ENCODE peak calls at places on chromosomes 7 and 10, in seven cellular contexts. One of them, this sample, is unnamed.
A peak's percentile ranks its signal among the peaks of the same experiment; 100 is the strongest.

GRCh38 chr7:101678713-101679112 is 49.6 kb upstream of the MYL10 start:
- DNase-seq in mammary epithelial cell: peak; percentile 13
- DNase-seq in keratinocyte: no peak
- DNase-seq in endothelial cell of umbilical vein: no peak
- DNase-seq in GM12878: no peak
- DNase-seq in DND-41: no peak
- DNase-seq in HepG2: no peak
- DNase-seq in this sample: no peak

GRCh38 chr10:61943699-61944444 is 42.4 kb downstream of the ARID5B start:
- DNase-seq in HepG2: no peak
- DNase-seq in mammary epithelial cell: peak; percentile 59
- DNase-seq in GM12878: no peak
- DNase-seq in endothelial cell of umbilical vein: peak; percentile 80
- DNase-seq in keratinocyte: no peak
- DNase-seq in DND-41: no peak
- DNase-seq in this sample: no peak

GRCh38 chr10:123556049-123556448 is 110.1 kb upstream of the GPR26 start:
- DNase-seq in GM12878: no peak
- DNase-seq in HepG2: no peak
- DNase-seq in mammary epithelial cell: no peak
- DNase-seq in DND-41: no peak
- DNase-seq in endothelial cell of umbilical vein: no peak
- DNase-seq in keratinocyte: no peak
- DNase-seq in this sample: no peak

GRCh38 chr10:23693398-23693797 is 254.5 kb downstream of the OTUD1 start:
- DNase-seq in GM12878: no peak
- DNase-seq in keratinocyte: no peak
- DNase-seq in endothelial cell of umbilical vein: no peak
- DNase-seq in DND-41: no peak
- DNase-seq in HepG2: no peak
- DNase-seq in mammary epithelial cell: peak; percentile 9
- DNase-seq in this sample: no peak

GRCh38 chr10:88186335-88186734 is 322.9 kb downstream of the PTEN start:
- DNase-seq in keratinocyte: no peak
- DNase-seq in DND-41: no peak
- DNase-seq in mammary epithelial cell: no peak
- DNase-seq in GM12878: no peak
- DNase-seq in HepG2: no peak
- DNase-seq in endothelial cell of umbilical vein: no peak
- DNase-seq in this sample: no peak

GRCh38 chr10:114336823-114337509 is 67.3 kb downstream of the AFAP1L2 start:
- DNase-seq in endothelial cell of umbilical vein: no peak
- DNase-seq in keratinocyte: no peak
- DNase-seq in DND-41: no peak
- DNase-seq in GM12878: no peak
- DNase-seq in HepG2: no peak
- DNase-seq in mammary epithelial cell: peak; percentile 65
- DNase-seq in this sample: no peak

GRCh38 chr7:131302876-131303707 is 24.6 kb upstream of the MKLN1 start:
- DNase-seq in DND-41: no peak
- DNase-seq in keratinocyte: no peak
- DNase-seq in endothelial cell of umbilical vein: peak; percentile 33
- DNase-seq in HepG2: peak; percentile 16
- DNase-seq in mammary epithelial cell: peak; percentile 38
- DNase-seq in GM12878: no peak
- DNase-seq in this sample: no peak

GRCh38 chr7:113281223-113281622 is 162.9 kb upstream of the SMIM30 start:
- DNase-seq in keratinocyte: no peak
- DNase-seq in mammary epithelial cell: no peak
- DNase-seq in HepG2: no peak
- DNase-seq in GM12878: no peak
- DNase-seq in endothelial cell of umbilical vein: no peak
- DNase-seq in DND-41: no peak
- DNase-seq in this sample: no peak

GRCh38 chr10:49139000-49139865 is 5.4 kb upstream of the FAM170B start:
- DNase-seq in GM12878: no peak
- DNase-seq in DND-41: no peak
- DNase-seq in HepG2: no peak
- DNase-seq in keratinocyte: no peak
- DNase-seq in mammary epithelial cell: no peak
- DNase-seq in endothelial cell of umbilical vein: no peak
- DNase-seq in this sample: no peak

GRCh38 chr7:82623812-82624211 is 180.2 kb upstream of the CACNA2D1 start:
- DNase-seq in DND-41: no peak
- DNase-seq in endothelial cell of umbilical vein: no peak
- DNase-seq in mammary epithelial cell: no peak
- DNase-seq in keratinocyte: no peak
- DNase-seq in GM12878: no peak
- DNase-seq in HepG2: no peak
- DNase-seq in this sample: no peak

GRCh38 chr10:87635498-87636312 is 24.0 kb upstream of the PAPSS2 start:
- DNase-seq in HepG2: peak; percentile 43
- DNase-seq in keratinocyte: peak; percentile 38
- DNase-seq in GM12878: peak; percentile 62
- DNase-seq in DND-41: no peak
- DNase-seq in endothelial cell of umbilical vein: peak; percentile 80
- DNase-seq in mammary epithelial cell: peak; percentile 82
- DNase-seq in this sample: no peak

GRCh38 chr10:17226891-17227303 is 1.1 kb upstream of the VIM start:
- DNase-seq in DND-41: no peak
- DNase-seq in GM12878: no peak
- DNase-seq in endothelial cell of umbilical vein: no peak
- DNase-seq in HepG2: no peak
- DNase-seq in keratinocyte: no peak
- DNase-seq in mammary epithelial cell: no peak
- DNase-seq in this sample: no peak

GRCh38 chr7:157817944-157818700 is 481.3 kb downstream of the DNAJB6 start:
- DNase-seq in DND-41: peak; percentile 8
- DNase-seq in endothelial cell of umbilical vein: no peak
- DNase-seq in GM12878: no peak
- DNase-seq in keratinocyte: no peak
- DNase-seq in mammary epithelial cell: no peak
- DNase-seq in HepG2: no peak
- DNase-seq in this sample: no peak

GRCh38 chr7:27300401-27300800 is 57.8 kb downstream of the EVX1 start:
- DNase-seq in GM12878: no peak
- DNase-seq in HepG2: no peak
- DNase-seq in mammary epithelial cell: peak; percentile 46
- DNase-seq in endothelial cell of umbilical vein: no peak
- DNase-seq in DND-41: no peak
- DNase-seq in keratinocyte: no peak
- DNase-seq in this sample: no peak

GRCh38 chr10:46555713-46556514 is 544 bp downstream of the GPRIN2 start:
- DNase-seq in mammary epithelial cell: no peak
- DNase-seq in GM12878: no peak
- DNase-seq in endothelial cell of umbilical vein: no peak
- DNase-seq in HepG2: no peak
- DNase-seq in DND-41: no peak
- DNase-seq in keratinocyte: no peak
- DNase-seq in this sample: no peak

GRCh38 chr10:66809402-66809801 is 116.4 kb upstream of the LRRTM3 start:
- DNase-seq in mammary epithelial cell: no peak
- DNase-seq in HepG2: no peak
- DNase-seq in GM12878: no peak
- DNase-seq in DND-41: no peak
- DNase-seq in endothelial cell of umbilical vein: no peak
- DNase-seq in keratinocyte: no peak
- DNase-seq in this sample: no peak

GRCh38 chr10:22810643-22811254 is 96.4 kb upstream of the PIP4K2A start:
- DNase-seq in endothelial cell of umbilical vein: no peak
- DNase-seq in keratinocyte: no peak
- DNase-seq in mammary epithelial cell: no peak
- DNase-seq in HepG2: no peak
- DNase-seq in DND-41: no peak
- DNase-seq in GM12878: no peak
- DNase-seq in this sample: no peak

GRCh38 chr7:127365957-127366315 is 26.6 kb downstream of the ZNF800 start:
- DNase-seq in HepG2: no peak
- DNase-seq in endothelial cell of umbilical vein: no peak
- DNase-seq in GM12878: no peak
- DNase-seq in keratinocyte: no peak
- DNase-seq in DND-41: no peak
- DNase-seq in mammary epithelial cell: no peak
- DNase-seq in this sample: no peak

GRCh38 chr10:6416892-6417512 is 163.1 kb downstream of the PRKCQ start:
- DNase-seq in GM12878: no peak
- DNase-seq in mammary epithelial cell: peak; percentile 31
- DNase-seq in keratinocyte: no peak
- DNase-seq in DND-41: no peak
- DNase-seq in HepG2: peak; percentile 35
- DNase-seq in endothelial cell of umbilical vein: peak; percentile 71
- DNase-seq in this sample: no peak

GRCh38 chr10:113704637-113705343 is 25.1 kb downstream of the CASP7 start:
- DNase-seq in endothelial cell of umbilical vein: peak; percentile 50
- DNase-seq in HepG2: peak; percentile 27
- DNase-seq in DND-41: peak; percentile 32
- DNase-seq in GM12878: no peak
- DNase-seq in keratinocyte: no peak
- DNase-seq in mammary epithelial cell: peak; percentile 4
- DNase-seq in this sample: no peak

GRCh38 chr7:127383123-127383835 is 9.2 kb downstream of the ZNF800 start:
- DNase-seq in endothelial cell of umbilical vein: peak; percentile 9
- DNase-seq in mammary epithelial cell: peak; percentile 36
- DNase-seq in HepG2: no peak
- DNase-seq in DND-41: no peak
- DNase-seq in keratinocyte: no peak
- DNase-seq in GM12878: no peak
- DNase-seq in this sample: no peak

GRCh38 chr7:15829689-15830088 is 143.2 kb upstream of the MEOX2 start:
- DNase-seq in keratinocyte: no peak
- DNase-seq in endothelial cell of umbilical vein: no peak
- DNase-seq in HepG2: no peak
- DNase-seq in GM12878: no peak
- DNase-seq in DND-41: no peak
- DNase-seq in mammary epithelial cell: no peak
- DNase-seq in this sample: no peak

GRCh38 chr7:77309714-77310220 is 106.4 kb downstream of the GSAP start:
- DNase-seq in endothelial cell of umbilical vein: no peak
- DNase-seq in HepG2: no peak
- DNase-seq in GM12878: no peak
- DNase-seq in DND-41: no peak
- DNase-seq in mammary epithelial cell: peak; percentile 68
- DNase-seq in keratinocyte: no peak
- DNase-seq in this sample: no peak

GRCh38 chr10:82313401-82313800 is 438.4 kb downstream of the NRG3 start:
- DNase-seq in endothelial cell of umbilical vein: no peak
- DNase-seq in DND-41: no peak
- DNase-seq in HepG2: no peak
- DNase-seq in mammary epithelial cell: no peak
- DNase-seq in keratinocyte: no peak
- DNase-seq in GM12878: no peak
- DNase-seq in this sample: no peak

GRCh38 chr10:82321734-82322133 is 446.7 kb downstream of the NRG3 start:
- DNase-seq in keratinocyte: no peak
- DNase-seq in GM12878: no peak
- DNase-seq in mammary epithelial cell: no peak
- DNase-seq in DND-41: no peak
- DNase-seq in HepG2: no peak
- DNase-seq in endothelial cell of umbilical vein: no peak
- DNase-seq in this sample: no peak

GRCh38 chr10:82319558-82319957 is 444.6 kb downstream of the NRG3 start:
- DNase-seq in keratinocyte: no peak
- DNase-seq in endothelial cell of umbilical vein: no peak
- DNase-seq in HepG2: no peak
- DNase-seq in GM12878: no peak
- DNase-seq in DND-41: no peak
- DNase-seq in mammary epithelial cell: no peak
- DNase-seq in this sample: no peak

GRCh38 chr10:82319046-82319445 is 444.1 kb downstream of the NRG3 start:
- DNase-seq in endothelial cell of umbilical vein: no peak
- DNase-seq in mammary epithelial cell: no peak
- DNase-seq in GM12878: no peak
- DNase-seq in DND-41: no peak
- DNase-seq in keratinocyte: no peak
- DNase-seq in HepG2: no peak
- DNase-seq in this sample: no peak

GRCh38 chr10:82318533-82318932 is 443.5 kb downstream of the NRG3 start:
- DNase-seq in keratinocyte: no peak
- DNase-seq in mammary epithelial cell: no peak
- DNase-seq in HepG2: no peak
- DNase-seq in GM12878: no peak
- DNase-seq in DND-41: no peak
- DNase-seq in endothelial cell of umbilical vein: no peak
- DNase-seq in this sample: no peak
- H3K9ac ChIP-seq in keratinocyte: no peak overlapping the region
- H3K9ac ChIP-seq in mammary epithelial cell: no peak overlapping the region
- H3K9ac ChIP-seq in HepG2: no peak overlapping the region
- H3K9ac ChIP-seq in GM12878: no peak overlapping the region
- H3K9ac ChIP-seq in DND-41: no peak overlapping the region
- H3K9ac ChIP-seq in endothelial cell of umbilical vein: no peak overlapping the region
- H3K9ac ChIP-seq in this sample: no peak overlapping the region

GRCh38 chr7:140696679-140697446 is at the start of gene NDUFB2:
- DNase-seq in HepG2: peak; percentile 67
- DNase-seq in keratinocyte: peak; percentile 17
- DNase-seq in mammary epithelial cell: peak; percentile 91
- DNase-seq in DND-41: peak; percentile 69
- DNase-seq in endothelial cell of umbilical vein: peak; percentile 92
- DNase-seq in GM12878: peak; percentile 57
- DNase-seq in this sample: peak; percentile 10
- TF ChIP-seq EZH2 in HepG2: no peak
- TF ChIP-seq EZH2 in keratinocyte: no peak
- TF ChIP-seq EZH2 in mammary epithelial cell: no peak
- TF ChIP-seq EZH2 in DND-41: no peak
- TF ChIP-seq EZH2 in endothelial cell of umbilical vein: no peak
- TF ChIP-seq EZH2 in GM12878: no peak
- TF ChIP-seq EZH2 in this sample: no peak

DNA sequence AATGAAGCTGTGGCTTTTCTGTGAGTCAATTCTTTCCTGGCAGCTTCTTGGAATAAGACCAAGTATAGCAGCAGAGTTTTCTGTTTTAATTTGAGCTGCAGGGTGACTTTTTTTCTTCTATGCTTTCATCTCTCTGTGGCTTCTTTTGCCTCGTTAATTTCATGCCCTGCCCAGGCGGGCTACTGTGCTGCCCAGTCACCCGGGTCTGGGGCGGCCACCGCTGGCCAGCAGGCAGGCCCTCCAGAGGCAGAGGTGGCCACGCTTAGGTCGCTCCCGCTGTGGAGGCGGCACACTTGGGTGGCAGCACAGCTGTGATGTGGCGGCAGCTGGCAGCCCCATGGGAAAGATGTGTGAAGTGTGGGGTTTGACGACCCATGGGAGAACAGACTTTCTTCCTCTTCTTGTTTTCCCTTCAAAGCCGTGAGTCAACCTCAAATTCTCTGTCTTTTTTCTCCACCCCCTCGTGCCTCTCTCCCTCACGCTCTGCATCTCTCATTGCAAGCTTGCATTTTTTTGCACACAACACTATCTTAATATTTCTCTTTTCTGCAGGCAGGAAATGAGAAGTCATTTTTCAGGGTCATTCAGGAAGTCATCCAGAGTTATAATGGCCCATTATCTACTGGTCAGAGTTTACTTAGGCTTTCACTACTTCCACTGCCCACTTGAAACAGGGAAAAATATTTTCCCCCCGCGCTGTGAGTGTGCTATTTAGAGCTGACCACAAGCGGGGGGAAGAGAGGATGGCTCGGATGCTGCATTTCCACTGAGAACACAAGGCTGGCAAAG is 67.8 kb downstream of the EGFR start:
- DNase-seq in mammary epithelial cell: peak; percentile 69
- DNase-seq in GM12878: peak; percentile 82
- DNase-seq in keratinocyte: no peak
- DNase-seq in endothelial cell of umbilical vein: peak; percentile 64
- DNase-seq in DND-41: peak; percentile 84
- DNase-seq in HepG2: peak; percentile 72
- DNase-seq in this sample: no peak
- H3K9ac ChIP-seq in mammary epithelial cell: peak overlapping the region; percentile 51
- H3K9ac ChIP-seq in GM12878: no peak overlapping the region
- H3K9ac ChIP-seq in keratinocyte: peak overlapping the region; percentile 57
- H3K9ac ChIP-seq in endothelial cell of umbilical vein: no peak overlapping the region
- H3K9ac ChIP-seq in DND-41: no peak overlapping the region
- H3K9ac ChIP-seq in HepG2: no peak overlapping the region
- H3K9ac ChIP-seq in this sample: no peak overlapping the region

GRCh38 chr10:25933653-25934608 is at the start of gene MYO3A:
- DNase-seq in mammary epithelial cell: no peak
- DNase-seq in keratinocyte: no peak
- DNase-seq in DND-41: no peak
- DNase-seq in endothelial cell of umbilical vein: no peak
- DNase-seq in HepG2: no peak
- DNase-seq in GM12878: no peak
- DNase-seq in this sample: no peak
- TF ChIP-seq EZH2 in mammary epithelial cell: no peak
- TF ChIP-seq EZH2 in keratinocyte: no peak
- TF ChIP-seq EZH2 in DND-41: no peak
- TF ChIP-seq EZH2 in endothelial cell of umbilical vein: no peak
- TF ChIP-seq EZH2 in HepG2: no peak
- TF ChIP-seq EZH2 in GM12878: no peak
- TF ChIP-seq EZH2 in this sample: no peak

This sample was measured in SK-N-MC.